ENCODE peak calls at places on chromosome 2, in seven cellular contexts. Z is substantia nigra; T is mammary epithelial cell; Y is nephron progenitor cell; F is stimulated activated CD4-positive, alpha-beta T cell treated with anti-CD3 and anti-CD28 coated beads, TNF-alpha, amount 100 ng/mL, for 4 hours; Q is WTC11; J is stomach. K is an unnamed sample.

GRCh38 chr2:74530239-74531161 is 767 bp downstream of the HTRA2 start:
- DNase-seq in Z (no peak), T (peak), Y (peak), F (no peak), Q (peak), J (peak), K (peak)

GRCh38 chr2:191521608-191522208 is 156.2 kb upstream of the NABP1 start:
- DNase-seq in Z (no peak), T (peak), Y (no peak), F (no peak), Q (no peak), J (no peak), K (no peak)

GRCh38 chr2:98445167-98445522 is 487 bp downstream of the INPP4A start:
- DNase-seq in Z (no peak), T (peak), Y (no peak), F (no peak), Q (no peak), J (no peak), K (peak)

GRCh38 chr2:43178055-43178598 is 48.3 kb downstream of the ZFP36L2 start:
- DNase-seq in Z (no peak), T (no peak), Y (no peak), F (no peak), Q (no peak), J (no peak), K (no peak)

GRCh38 chr2:231714639-231715498 is 6.5 kb downstream of the PTMA start:
- DNase-seq in Z (peak), T (peak), Y (peak), F (peak), Q (peak), J (peak), K (peak)

GRCh38 chr2:148674063-148675020 is 29.8 kb downstream of the EPC2 start:
- DNase-seq in Z (no peak), T (peak), Y (no peak), F (no peak), Q (peak), J (no peak), K (peak)

GRCh38 chr2:157261199-157261782 is 3.8 kb downstream of the GALNT5 start:
- DNase-seq in Z (no peak), T (peak), Y (no peak), F (no peak), Q (no peak), J (peak), K (no peak)

GRCh38 chr2:177334940-177335543 is 57.5 kb upstream of the AGPS start:
- DNase-seq in Z (no peak), T (no peak), Y (peak), F (no peak), Q (no peak), J (no peak), K (peak)

GRCh38 chr2:102708847-102709559 is 52.8 kb upstream of the TMEM182 start:
- DNase-seq in Z (no peak), T (peak), Y (no peak), F (no peak), Q (no peak), J (no peak), K (no peak)

GRCh38 chr2:217286833-217287232 is 427.0 kb upstream of the TNP1 start:
- DNase-seq in Z (no peak), T (no peak), Y (no peak), F (no peak), Q (no peak), J (no peak), K (no peak)

GRCh38 chr2:288002-288742 is at the start of gene ALKAL2:
- DNase-seq in Z (no peak), T (no peak), Y (peak), F (no peak), Q (peak), J (peak), K (no peak)

GRCh38 chr2:221943078-221943810 is 355.6 kb downstream of the PAX3 start:
- DNase-seq in Z (no peak), T (no peak), Y (no peak), F (no peak), Q (no peak), J (peak), K (no peak)

GRCh38 chr2:219875036-219875435 is 247.6 kb downstream of the SLC4A3 start:
- DNase-seq in Z (no peak), T (no peak), Y (no peak), F (no peak), Q (no peak), J (no peak), K (no peak)

K was measured in WERI-Rb-1.